ENCODE peak calls at places on chromosomes 5 and 9, in five cellular contexts. L is HCT116, P is HepG2, S is K562, V is GM12878. W is an unnamed sample.

GRCh38 chr5:97192580-97193421 is 9.8 kb upstream of the RIOK2 start:
- DNase-seq in L (no peak), P (no peak), S (no peak), V (peak), W (no peak)

GRCh38 chr9:134341306-134341705 is 15.1 kb downstream of the RXRA start:
- DNase-seq in L (no peak), P (no peak), S (no peak), V (no peak), W (no peak)

GRCh38 chr5:112253478-112254250 is 165.4 kb downstream of the EPB41L4A start:
- DNase-seq in L (no peak), P (no peak), S (no peak), V (no peak), W (no peak)

GRCh38 chr5:96431376-96432244 is 1.4 kb downstream of the PCSK1 start:
- DNase-seq in L (no peak), P (no peak), S (peak), V (no peak), W (no peak)

GRCh38 chr5:158450761-158451160 is 591.8 kb upstream of the CLINT1 start:
- DNase-seq in L (no peak), P (no peak), S (no peak), V (no peak), W (no peak)

GRCh38 chr5:32426440-32427151 is 17.9 kb downstream of the ZFR start:
- DNase-seq in L (no peak), P (no peak), S (no peak), V (no peak), W (no peak)

GRCh38 chr5:29924107-29924506 is 1269.4 kb upstream of the CDH6 start:
- DNase-seq in L (no peak), P (no peak), S (no peak), V (no peak), W (no peak)

GRCh38 chr9:13082796-13083195 is 196.7 kb downstream of the MPDZ start:
- DNase-seq in L (no peak), P (no peak), S (no peak), V (no peak), W (no peak)

GRCh38 chr5:97044057-97044456 is 98.4 kb downstream of the LIX1 start:
- DNase-seq in L (peak), P (peak), S (peak), V (no peak), W (no peak)

GRCh38 chr9:123562844-123563346 is 206.9 kb downstream of the CRB2 start:
- DNase-seq in L (no peak), P (no peak), S (no peak), V (peak), W (no peak)

GRCh38 chr9:124941689-124942561 is 1.0 kb upstream of the GOLGA1 start:
- DNase-seq in L (peak), P (peak), S (peak), V (peak), W (peak)

GRCh38 chr5:102589661-102590060 is 90.9 kb upstream of the SLCO6A1 start:
- DNase-seq in L (no peak), P (no peak), S (no peak), V (no peak), W (no peak)

GRCh38 chr5:57446966-57447365 is 35.6 kb downstream of the ACTBL2 start:
- DNase-seq in L (no peak), P (no peak), S (no peak), V (no peak), W (no peak)

GRCh38 chr5:41154491-41154890 is 58.8 kb downstream of the C6 start:
- DNase-seq in L (no peak), P (no peak), S (no peak), V (no peak), W (no peak)

GRCh38 chr5:32223972-32224608 is 50.0 kb upstream of the GOLPH3 start:
- DNase-seq in L (peak), P (peak), S (no peak), V (no peak), W (no peak)

GRCh38 chr9:125754096-125754495 is 6.9 kb downstream of the PBX3 start:
- DNase-seq in L (no peak), P (no peak), S (no peak), V (no peak), W (no peak)

GRCh38 chr9:34646211-34647083 is at the start of gene GALT:
- DNase-seq in L (peak), P (peak), S (peak), V (no peak), W (peak)

GRCh38 chr5:89289604-89290003 is 406.6 kb upstream of the MEF2C start:
- DNase-seq in L (no peak), P (no peak), S (no peak), V (no peak), W (no peak)

GRCh38 chr5:111262153-111262552 is 38.0 kb downstream of the CAMK4 start:
- DNase-seq in L (no peak), P (no peak), S (no peak), V (no peak), W (no peak)

GRCh38 chr9:105308448-105309412 is 64.3 kb downstream of the SLC44A1 start:
- DNase-seq in L (no peak), P (no peak), S (no peak), V (no peak), W (no peak)

GRCh38 chr5:69261034-69261433 is 26.3 kb downstream of the CDK7 start:
- DNase-seq in L (no peak), P (no peak), S (no peak), V (no peak), W (no peak)

GRCh38 chr5:179326176-179326997 is 18.9 kb downstream of the ADAMTS2 start:
- DNase-seq in L (no peak), P (no peak), S (peak), V (no peak), W (peak)

GRCh38 chr5:45521067-45521466 is 175.1 kb downstream of the HCN1 start:
- DNase-seq in L (peak), P (peak), S (no peak), V (no peak), W (no peak)

GRCh38 chr5:142902188-142902965 is 132.2 kb downstream of the ARHGAP26 start:
- DNase-seq in L (no peak), P (no peak), S (no peak), V (no peak), W (no peak)

GRCh38 chr5:120463991-120464626 is at the start of gene PRR16:
- DNase-seq in L (no peak), P (no peak), S (peak), V (no peak), W (peak)

GRCh38 chr9:114038724-114039313 is 39.3 kb downstream of the AMBP start:
- DNase-seq in L (no peak), P (no peak), S (no peak), V (no peak), W (no peak)

GRCh38 chr9:94945191-94946144 is 219.0 kb downstream of the AOPEP start:
- DNase-seq in L (no peak), P (no peak), S (peak), V (no peak), W (no peak)

GRCh38 chr5:149017669-149018068 is 45.2 kb downstream of the SH3TC2 start:
- DNase-seq in L (no peak), P (no peak), S (no peak), V (no peak), W (no peak)

GRCh38 chr5:108747111-108748009 is at the start of gene FER:
- DNase-seq in L (peak), P (peak), S (peak), V (peak), W (no peak)

GRCh38 chr5:138472353-138472752 is 7.1 kb downstream of the EGR1 start:
- DNase-seq in L (no peak), P (no peak), S (no peak), V (no peak), W (no peak)
- TF ChIP-seq POLR2AphosphoS5 in L (no peak), P (no peak), S (no peak), V (no peak), W (no peak)

GRCh38 chr9:118028225-118028624 is 324.0 kb downstream of the TLR4 start:
- DNase-seq in L (no peak), P (no peak), S (no peak), V (no peak), W (peak)
- H3K9ac ChIP-seq in L (no peak), P (no peak), S (no peak), V (no peak), W (no peak)

DNA sequence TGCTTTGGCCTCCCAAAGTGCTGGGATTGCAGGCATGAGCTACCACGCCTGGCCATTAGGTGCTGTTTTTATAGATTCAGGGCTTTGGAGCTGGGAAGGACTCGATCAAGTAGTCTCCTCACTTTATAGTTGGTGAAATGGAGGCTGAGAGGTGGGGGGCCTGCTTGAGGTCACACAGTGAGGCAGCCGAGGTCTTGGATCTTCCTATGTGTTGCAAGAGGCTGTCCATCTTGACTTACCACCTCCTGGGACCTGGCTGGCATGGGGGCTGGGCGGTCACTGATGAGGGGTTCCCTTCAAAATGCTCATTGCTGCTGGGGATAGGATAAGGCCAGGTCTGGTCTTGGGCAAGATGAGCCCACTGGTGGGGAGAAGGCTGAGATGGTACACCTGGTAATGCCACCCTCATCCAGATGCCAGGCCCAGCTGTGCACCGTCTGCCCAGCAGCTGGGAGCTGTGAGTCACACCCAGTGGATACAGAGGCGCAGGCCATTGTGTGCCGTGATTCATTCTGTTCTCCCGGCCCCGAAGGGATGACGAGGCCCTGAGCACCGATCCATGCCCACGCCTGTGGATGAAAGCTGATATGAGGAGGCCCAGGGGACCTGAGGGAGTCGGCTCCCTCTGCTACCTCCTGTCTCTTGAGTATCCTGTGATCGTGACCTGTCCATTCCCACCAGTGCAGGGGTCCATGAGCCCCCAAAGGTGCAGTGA is 10.5 kb upstream of the NDST1 start:
- DNase-seq in L (peak), P (no peak), S (no peak), V (no peak), W (peak)
- TF ChIP-seq REST in L (no peak), P (no peak), S (no peak), V (no peak), W (no peak)

GRCh38 chr5:31192442-31192841 is 1.0 kb upstream of the CDH6 start:
- DNase-seq in L (no peak), P (no peak), S (no peak), V (no peak), W (no peak)

GRCh38 chr5:31194458-31194808 is 947 bp downstream of the CDH6 start:
- DNase-seq in L (no peak), P (no peak), S (no peak), V (no peak), W (no peak)

GRCh38 chr5:31193026-31193425 is 460 bp upstream of the CDH6 start:
- DNase-seq in L (no peak), P (no peak), S (no peak), V (no peak), W (no peak)

GRCh38 chr5:31194892-31195291 is 1.4 kb downstream of the CDH6 start:
- DNase-seq in L (no peak), P (no peak), S (no peak), V (no peak), W (no peak)

DNA sequence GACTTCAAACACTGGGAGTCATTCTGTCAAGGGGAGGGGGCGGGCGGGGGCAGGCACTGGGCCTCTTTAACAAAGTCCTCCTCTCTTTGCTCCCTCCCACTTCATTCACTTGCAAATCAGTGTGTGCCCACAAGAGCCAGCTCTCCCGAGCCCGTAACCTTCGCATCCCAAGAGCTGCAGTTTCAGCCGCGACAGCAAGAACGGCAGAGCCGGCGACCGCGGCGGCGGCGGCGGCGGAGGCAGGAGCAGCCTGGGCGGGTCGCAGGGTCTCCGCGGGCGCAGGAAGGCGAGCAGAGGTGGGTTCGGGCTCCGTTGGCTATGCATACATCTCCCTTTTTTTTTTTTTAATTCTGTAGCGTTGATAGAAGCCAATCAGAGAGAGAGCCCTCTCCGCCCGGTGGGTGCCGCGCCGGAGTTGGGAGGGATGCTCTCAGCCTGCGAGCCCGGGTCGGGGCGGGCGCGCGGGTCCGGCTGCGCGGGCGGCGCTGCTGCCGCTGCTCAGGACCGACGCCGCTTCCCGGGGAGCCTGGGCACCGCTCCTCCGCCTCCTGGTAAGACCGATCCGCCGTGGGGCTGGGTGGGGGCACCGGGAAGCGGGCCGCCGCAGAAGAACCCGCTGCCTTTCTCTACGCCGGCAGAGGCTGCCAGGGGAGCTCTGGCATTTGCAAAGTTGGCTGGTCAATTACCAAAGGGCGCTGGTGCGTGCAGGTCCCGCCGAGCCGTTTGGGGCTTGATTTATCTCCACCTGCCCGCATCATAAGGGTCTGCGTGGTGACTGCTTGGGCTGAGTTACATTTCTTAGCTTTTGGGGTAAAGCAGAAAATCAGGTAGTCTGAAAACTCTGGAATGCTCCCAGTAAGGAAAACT is at the start of gene CDH6:
- DNase-seq in L (no peak), P (no peak), S (no peak), V (no peak), W (peak)
- TF ChIP-seq POLR2AphosphoS5 in L (no peak), P (no peak), S (no peak), V (no peak), W (no peak)

GRCh38 chr9:121348321-121348720 is 21.7 kb downstream of the STOM start:
- DNase-seq in L (no peak), P (no peak), S (no peak), V (no peak), W (no peak)

GRCh38 chr9:121354141-121354540 is 15.9 kb downstream of the STOM start:
- DNase-seq in L (no peak), P (peak), S (no peak), V (no peak), W (no peak)

GRCh38 chr9:121353246-121353975 is 16.6 kb downstream of the STOM start:
- DNase-seq in L (no peak), P (no peak), S (no peak), V (peak), W (no peak)

GRCh38 chr9:121349009-121349408 is 21.0 kb downstream of the STOM start:
- DNase-seq in L (no peak), P (no peak), S (no peak), V (no peak), W (no peak)

DNA sequence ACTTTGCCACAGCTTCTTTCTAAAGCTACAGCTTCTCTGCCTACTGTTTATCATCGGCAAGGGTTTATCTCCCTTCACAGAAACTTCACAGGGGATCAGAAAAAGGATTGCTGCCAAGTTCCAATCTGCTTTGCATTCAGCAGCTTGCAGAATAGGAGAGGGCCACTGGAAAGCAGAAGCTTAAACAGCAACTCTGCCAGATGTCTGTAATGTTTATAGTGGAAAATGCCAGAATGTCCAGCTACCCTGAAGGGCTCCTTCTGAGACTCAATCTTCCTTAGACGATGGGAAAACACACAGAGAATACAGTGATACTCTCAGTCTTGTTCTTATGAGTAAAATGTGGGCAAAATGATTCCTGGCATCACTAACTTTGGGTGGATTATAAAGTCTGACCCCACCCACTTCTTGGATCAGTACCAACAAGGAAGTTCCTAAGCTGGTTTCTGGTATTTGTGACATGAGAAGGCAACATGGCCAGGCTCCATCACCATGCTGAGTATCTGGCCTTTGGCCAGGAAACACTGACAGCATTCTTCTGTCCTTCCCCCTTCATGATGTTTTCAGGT is 19.0 kb downstream of the STOM start:
- DNase-seq in L (peak), P (no peak), S (peak), V (no peak), W (peak)
- H3K9ac ChIP-seq in L (no peak), P (no peak), S (no peak), V (no peak), W (peak)

GRCh38 chr9:14209399-14209990 is 104.4 kb downstream of the NFIB start:
- DNase-seq in L (no peak), P (no peak), S (no peak), V (no peak), W (peak)
- TF ChIP-seq REST in L (no peak), P (no peak), S (no peak), V (no peak), W (no peak)

GRCh38 chr9:86324901-86325300 is 29.3 kb downstream of the TUT7 start:
- DNase-seq in L (no peak), P (no peak), S (no peak), V (no peak), W (no peak)
- TF ChIP-seq POLR2AphosphoS5 in L (no peak), P (no peak), S (no peak), V (no peak), W (no peak)